ENCODE peak calls at places on chromosome 6, in nine cellular contexts. D is IMR-90; L is GM18507; N is cardiac fibroblast; B is neural crest cell; J is stimulated activated CD8-positive, alpha-beta memory T cell treated with anti-CD3 and anti-CD28 coated beads, Interleukin-4, amount 100 ng/mL, for 24 hours; M is right atrium auricular region; A is CD8-positive, alpha-beta T cell; H is Peyer's patch. W is an unnamed sample.

GRCh38 chr6:113857565-113858066 is 471 bp downstream of the MARCKS start:
- DNase-seq in D (no peak), L (no peak), N (peak; percentile 40), B (no peak), J (no peak), M (no peak), A (no peak), H (peak; percentile 65), W (peak; percentile 54)

GRCh38 chr6:150566486-150566885 is 33.2 kb upstream of the PLEKHG1 start:
- DNase-seq in D (no peak), L (no peak), N (no peak), B (no peak), J (no peak), M (no peak), A (no peak), H (no peak), W (no peak)

GRCh38 chr6:73258721-73259120 is 4.3 kb downstream of the KHDC1 start:
- DNase-seq in D (no peak), L (no peak), N (no peak), B (no peak), J (no peak), M (no peak), A (no peak), H (no peak), W (no peak)

GRCh38 chr6:110618591-110619267 is 142.3 kb upstream of the SLC22A16 start:
- DNase-seq in D (peak; percentile 28), L (no peak), N (peak; percentile 16), B (no peak), J (no peak), M (no peak), A (no peak), H (no peak), W (no peak)

GRCh38 chr6:68651018-68651985 is 16.2 kb downstream of the ADGRB3 start:
- DNase-seq in D (no peak), L (no peak), N (peak; percentile 63), B (no peak), J (no peak), M (no peak), A (no peak), H (no peak), W (no peak)

GRCh38 chr6:14135865-14136539 is 18.4 kb downstream of the CD83 start:
- DNase-seq in D (no peak), L (no peak), N (no peak), B (no peak), J (no peak), M (no peak), A (no peak), H (no peak), W (no peak)

GRCh38 chr6:6803180-6803978 is 214.9 kb downstream of the LY86 start:
- DNase-seq in D (no peak), L (peak; percentile 54), N (no peak), B (no peak), J (no peak), M (no peak), A (no peak), H (peak; percentile 65), W (peak; percentile 67)

GRCh38 chr6:113856011-113856551 is 1.1 kb upstream of the MARCKS start:
- DNase-seq in D (peak; percentile 66), L (no peak), N (peak; percentile 59), B (peak; percentile 23), J (no peak), M (no peak), A (no peak), H (no peak), W (peak; percentile 48)

GRCh38 chr6:22149081-22149480 is 147.8 kb downstream of the PRL start:
- DNase-seq in D (no peak), L (no peak), N (no peak), B (no peak), J (no peak), M (no peak), A (no peak), H (no peak), W (no peak)

GRCh38 chr6:63640062-63640461 is 4.5 kb downstream of the PHF3 start:
- DNase-seq in D (peak; percentile 79), L (no peak), N (no peak), B (no peak), J (no peak), M (no peak), A (no peak), H (no peak), W (peak; percentile 55)

GRCh38 chr6:150969901-150970300 is 104.4 kb downstream of the MTHFD1L start:
- DNase-seq in D (no peak), L (no peak), N (no peak), B (no peak), J (no peak), M (no peak), A (no peak), H (no peak), W (no peak)

GRCh38 chr6:65937982-65938381 is 231.0 kb upstream of the EYS start:
- DNase-seq in D (no peak), L (no peak), N (peak; percentile 5), B (no peak), J (no peak), M (peak; percentile 72), A (no peak), H (no peak), W (no peak)

GRCh38 chr6:110491644-110492317 is 15.4 kb upstream of the SLC22A16 start:
- DNase-seq in D (peak; percentile 61), L (no peak), N (peak; percentile 66), B (no peak), J (no peak), M (no peak), A (no peak), H (no peak), W (no peak)

GRCh38 chr6:22401206-22401605 is 104.4 kb upstream of the PRL start:
- DNase-seq in D (no peak), L (no peak), N (no peak), B (no peak), J (no peak), M (no peak), A (no peak), H (no peak), W (no peak)

GRCh38 chr6:45681860-45682488 is 304.2 kb upstream of the SUPT3H start:
- DNase-seq in D (no peak), L (peak; percentile 64), N (peak; percentile 18), B (no peak), J (no peak), M (no peak), A (no peak), H (no peak), W (no peak)

GRCh38 chr6:13331516-13332348 is 3.4 kb upstream of the TBC1D7 start:
- DNase-seq in D (peak; percentile 29), L (no peak), N (peak; percentile 56), B (no peak), J (no peak), M (no peak), A (no peak), H (no peak), W (peak; percentile 42)

GRCh38 chr6:109484161-109484560 is 1.1 kb upstream of the ZBTB24 start:
- DNase-seq in D (no peak), L (no peak), N (no peak), B (no peak), J (no peak), M (no peak), A (no peak), H (no peak), W (no peak)

GRCh38 chr6:128316258-128316952 is 204.0 kb downstream of the PTPRK start:
- DNase-seq in D (no peak), L (no peak), N (no peak), B (no peak), J (no peak), M (no peak), A (no peak), H (no peak), W (no peak)

GRCh38 chr6:16623029-16623653 is 138.1 kb downstream of the ATXN1 start:
- DNase-seq in D (peak; percentile 60), L (no peak), N (peak; percentile 28), B (no peak), J (no peak), M (no peak), A (no peak), H (no peak), W (no peak)